ENCODE peak calls at places on chromosomes 2 and 18, in four cellular contexts. W is HepG2, K is K562, D is GM12891. P is an unnamed sample.

GRCh38 chr18:68991281-68991680 is 193.4 kb downstream of the CCDC102B start:
- DNase-seq in W (no peak), K (no peak), D (no peak), P (no peak)

GRCh38 chr2:20561703-20562454 is 89.0 kb downstream of the HS1BP3 start:
- DNase-seq in W (no peak), K (peak; percentile 46), D (no peak), P (no peak)

GRCh38 chr2:218873359-218874194 is 7.1 kb upstream of the WNT10A start:
- DNase-seq in W (no peak), K (no peak), D (no peak), P (no peak)

GRCh38 chr18:5584751-5585417 is 41.1 kb upstream of the EPB41L3 start:
- DNase-seq in W (no peak), K (no peak), D (no peak), P (no peak)

GRCh38 chr2:64945973-64946736 is 43.0 kb upstream of the SLC1A4 start:
- DNase-seq in W (no peak), K (no peak), D (peak; percentile 61), P (peak; percentile 73)

GRCh38 chr2:239688098-239688497 is 287.3 kb upstream of the HDAC4 start:
- DNase-seq in W (no peak), K (peak; percentile 14), D (no peak), P (no peak)

GRCh38 chr18:37210781-37211180 is 354.8 kb downstream of the CELF4 start:
- DNase-seq in W (no peak), K (no peak), D (no peak), P (no peak)

GRCh38 chr2:168424112-168424951 is 31.7 kb upstream of the CERS6 start:
- DNase-seq in W (no peak), K (no peak), D (no peak), P (no peak)

GRCh38 chr18:48832961-48833700 is 117.6 kb downstream of the SMAD7 start:
- DNase-seq in W (no peak), K (no peak), D (no peak), P (no peak)

GRCh38 chr2:83055338-83056010 is 1403.6 kb downstream of the SUCLG1 start:
- DNase-seq in W (no peak), K (no peak), D (no peak), P (no peak)

GRCh38 chr18:36441872-36442271 is 144.4 kb downstream of the FHOD3 start:
- DNase-seq in W (no peak), K (no peak), D (no peak), P (no peak)

GRCh38 chr2:175010848-175011254 is 5.7 kb upstream of the CHN1 start:
- DNase-seq in W (no peak), K (no peak), D (no peak), P (no peak)

GRCh38 chr2:74564222-74564621 is 9.7 kb downstream of the DOK1 start:
- DNase-seq in W (no peak), K (no peak), D (no peak), P (no peak)

GRCh38 chr2:24914713-24915112 is 5.3 kb downstream of the ADCY3 start:
- DNase-seq in W (no peak), K (no peak), D (no peak), P (no peak)

GRCh38 chr2:58553937-58554336 is 312.8 kb upstream of the FANCL start:
- DNase-seq in W (peak; percentile 10), K (no peak), D (no peak), P (no peak)

GRCh38 chr2:174024524-174025270 is 59.5 kb upstream of the SP3 start:
- DNase-seq in W (no peak), K (no peak), D (no peak), P (no peak)

GRCh38 chr2:190123956-190124355 is 61.4 kb upstream of the MSTN start:
- DNase-seq in W (no peak), K (no peak), D (no peak), P (no peak)

GRCh38 chr2:71675296-71675695 is 221.9 kb downstream of the DYSF start:
- DNase-seq in W (no peak), K (no peak), D (no peak), P (no peak)

DNA sequence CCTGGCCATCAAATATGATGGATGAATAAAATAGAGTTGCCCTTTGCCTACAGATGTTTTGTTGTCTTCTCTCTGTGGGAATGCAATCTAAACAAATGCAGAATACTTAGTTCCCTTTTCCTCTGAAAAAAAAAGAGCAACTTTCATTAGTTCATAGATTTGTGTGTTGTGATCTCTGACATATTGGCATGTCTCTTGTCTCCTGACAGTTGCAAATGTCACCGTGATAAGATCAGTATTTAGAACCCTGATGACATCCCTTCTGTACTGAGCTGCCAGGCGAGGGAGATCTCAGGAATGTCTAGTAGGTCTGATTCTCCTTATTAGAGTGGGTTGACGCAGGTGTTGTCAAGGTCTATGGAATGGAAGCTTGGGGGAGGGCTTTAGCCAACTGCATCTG is 130.3 kb downstream of the GALR1 start:
- DNase-seq in W (no peak), K (no peak), D (no peak), P (no peak)
- TF ChIP-seq POLR2AphosphoS5 in W (no peak), K (no peak), D (no peak), P (no peak)

DNA sequence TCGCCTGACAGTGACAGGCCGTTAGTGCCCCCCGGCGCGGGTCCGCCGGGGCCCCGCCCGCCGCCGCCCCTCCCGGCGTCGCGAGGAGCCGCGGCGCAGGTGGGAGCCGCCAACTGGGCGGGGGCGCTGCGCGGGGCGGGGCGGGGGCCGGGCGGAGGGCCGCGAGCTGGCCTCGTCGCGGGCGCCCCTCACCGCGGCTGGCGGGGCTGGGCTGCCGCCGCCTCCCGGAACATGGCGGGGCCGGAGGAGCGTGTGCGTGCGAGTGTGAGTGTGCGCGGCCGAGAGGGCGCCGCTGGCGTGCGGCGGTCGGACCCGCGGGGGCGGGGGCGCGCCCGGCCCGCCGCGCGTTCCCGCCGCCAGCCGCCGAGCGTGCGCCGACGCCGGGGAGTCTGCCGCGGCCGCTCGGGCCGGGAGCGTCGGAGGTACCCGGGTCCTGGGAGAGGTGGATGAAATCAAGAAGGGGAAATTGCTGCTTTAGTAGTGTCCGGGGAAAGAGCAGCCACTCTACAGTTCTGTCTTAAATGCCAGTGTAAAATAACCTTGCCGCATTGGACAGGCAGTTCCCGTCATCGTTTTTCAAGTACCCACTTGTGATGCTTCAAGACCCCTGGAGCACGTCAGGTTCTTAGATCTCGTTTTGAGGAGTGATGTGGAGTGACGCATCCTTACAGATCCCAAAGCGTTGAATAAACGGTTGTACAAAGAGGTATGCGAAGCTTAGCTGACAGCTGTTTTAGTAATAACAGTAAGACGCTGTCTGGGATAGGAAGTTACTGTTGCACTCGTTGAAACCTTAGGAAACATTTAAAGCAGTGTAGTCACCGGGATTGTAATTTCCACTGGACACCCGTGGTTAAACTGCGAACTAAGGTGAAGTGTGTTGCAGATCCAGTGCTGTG is 836 bp downstream of the ANKRD12 start:
- DNase-seq in W (peak; percentile 53), K (peak; percentile 88), D (peak; percentile 49), P (peak; percentile 45)
- TF ChIP-seq POLR2A in W (no peak), K (no peak), D (peak; percentile 64), P (no peak)

GRCh38 chr18:76686737-76687231 is 135.6 kb upstream of the ZNF236 start:
- DNase-seq in W (peak; percentile 48), K (no peak), D (peak; percentile 60), P (no peak)
- TF ChIP-seq TAF1 in W (no peak), K (no peak), D (no peak), P (no peak)

GRCh38 chr2:68832161-68832869 is 38.9 kb downstream of the BMP10 start:
- DNase-seq in W (no peak), K (peak; percentile 34), D (no peak), P (no peak)
- TF ChIP-seq POLR2AphosphoS5 in W (no peak), K (peak; percentile 21), D (no peak), P (no peak)